ENCODE peak calls at places on chromosomes 11 and 22, in five cellular contexts. B is cardiac muscle cell, M is upper lobe of right lung, C is psoas muscle, K is colonic mucosa. D is an unnamed sample.

GRCh38 chr22:28231423-28231822 is 312.4 kb upstream of the PITPNB start:
- DNase-seq in B (peak; percentile 56), M (no peak), C (no peak), K (no peak), D (no peak)

GRCh38 chr22:50274311-50274710 is 4.1 kb upstream of the MAPK11 start:
- DNase-seq in B (peak; percentile 70), M (no peak), C (peak; percentile 55), K (no peak), D (no peak)

GRCh38 chr11:36109499-36109849 is 165.6 kb downstream of the LDLRAD3 start:
- DNase-seq in B (no peak), M (no peak), C (no peak), K (no peak), D (no peak)

GRCh38 chr22:30889996-30890480 is 78.5 kb downstream of the MORC2 start:
- DNase-seq in B (no peak), M (peak; percentile 41), C (no peak), K (no peak), D (no peak)

GRCh38 chr11:122100222-122101080 is 15.6 kb downstream of the BLID start:
- DNase-seq in B (peak; percentile 87), M (peak; percentile 65), C (peak; percentile 67), K (peak; percentile 27), D (no peak)

GRCh38 chr22:43948836-43949235 is 6.4 kb upstream of the SAMM50 start:
- DNase-seq in B (no peak), M (no peak), C (no peak), K (no peak), D (no peak)

GRCh38 chr11:16356057-16356750 is at the start of gene SOX6:
- DNase-seq in B (peak; percentile 41), M (no peak), C (no peak), K (no peak), D (no peak)

GRCh38 chr22:23287136-23288095 is 107.1 kb downstream of the BCR start:
- DNase-seq in B (no peak), M (no peak), C (no peak), K (no peak), D (no peak)

GRCh38 chr11:133955091-133955846 is 1.5 kb downstream of the IGSF9B start:
- DNase-seq in B (no peak), M (no peak), C (no peak), K (no peak), D (no peak)

GRCh38 chr22:40764743-40765441 is 54.3 kb downstream of the SLC25A17 start:
- DNase-seq in B (no peak), M (no peak), C (no peak), K (no peak), D (no peak)

GRCh38 chr11:10844364-10844763 is 13.5 kb downstream of the ZBED5 start:
- DNase-seq in B (no peak), M (no peak), C (no peak), K (no peak), D (no peak)

GRCh38 chr11:80107415-80107814 is 666.6 kb upstream of the TENM4 start:
- DNase-seq in B (no peak), M (no peak), C (no peak), K (no peak), D (no peak)

GRCh38 chr11:90288207-90288821 is 65.5 kb upstream of the CHORDC1 start:
- DNase-seq in B (peak; percentile 9), M (no peak), C (no peak), K (no peak), D (no peak)

GRCh38 chr11:116658876-116659535 is 113.8 kb downstream of the BUD13 start:
- DNase-seq in B (no peak), M (no peak), C (no peak), K (no peak), D (no peak)

GRCh38 chr11:70289582-70289981 is 19.1 kb downstream of the PPFIA1 start:
- DNase-seq in B (no peak), M (no peak), C (no peak), K (no peak), D (no peak)

GRCh38 chr11:560305-561147 is at the start of the genes LMNTD2 and RASSF7:
- DNase-seq in B (peak; percentile 87), M (peak; percentile 96), C (peak; percentile 91), K (peak; percentile 95), D (no peak)

GRCh38 chr22:35582861-35583670 is 34.1 kb downstream of the MB start:
- DNase-seq in B (peak; percentile 73), M (no peak), C (peak; percentile 56), K (peak; percentile 54), D (no peak)

GRCh38 chr11:129247129-129247528 is 55.0 kb upstream of the ARHGAP32 start:
- DNase-seq in B (no peak), M (no peak), C (no peak), K (no peak), D (no peak)

GRCh38 chr11:74135516-74135840 is 35.3 kb downstream of the C2CD3 start:
- DNase-seq in B (no peak), M (no peak), C (no peak), K (no peak), D (no peak)

GRCh38 chr11:116651098-116651756 is 121.6 kb downstream of the BUD13 start:
- DNase-seq in B (no peak), M (no peak), C (no peak), K (no peak), D (no peak)

GRCh38 chr11:31809857-31810778 is 1.0 kb downstream of the PAX6 start:
- DNase-seq in B (peak; percentile 48), M (no peak), C (no peak), K (no peak), D (no peak)

GRCh38 chr11:81331611-81332205 is 1402.0 kb downstream of the FAM181B start:
- DNase-seq in B (no peak), M (no peak), C (no peak), K (no peak), D (no peak)

GRCh38 chr22:36548606-36549005 is 19.6 kb upstream of the EIF3D start:
- DNase-seq in B (no peak), M (no peak), C (no peak), K (no peak), D (no peak)

GRCh38 chr11:8649361-8649760 is 33.1 kb downstream of the TRIM66 start:
- DNase-seq in B (peak; percentile 43), M (no peak), C (no peak), K (no peak), D (no peak)

GRCh38 chr11:17812286-17813187 is 78.0 kb downstream of the KCNC1 start:
- DNase-seq in B (no peak), M (no peak), C (no peak), K (peak; percentile 40), D (no peak)

GRCh38 chr11:46361283-46362145 is 14.3 kb downstream of the DGKZ start:
- DNase-seq in B (peak; percentile 63), M (peak; percentile 88), C (peak; percentile 80), K (no peak), D (no peak)

GRCh38 chr22:44968736-44969135 is 41.1 kb downstream of the PHF21B start:
- DNase-seq in B (no peak), M (no peak), C (no peak), K (no peak), D (no peak)
- TF ChIP-seq CTCF in B (no peak), M (no peak), C (no peak), K (no peak), D (no peak)

DNA sequence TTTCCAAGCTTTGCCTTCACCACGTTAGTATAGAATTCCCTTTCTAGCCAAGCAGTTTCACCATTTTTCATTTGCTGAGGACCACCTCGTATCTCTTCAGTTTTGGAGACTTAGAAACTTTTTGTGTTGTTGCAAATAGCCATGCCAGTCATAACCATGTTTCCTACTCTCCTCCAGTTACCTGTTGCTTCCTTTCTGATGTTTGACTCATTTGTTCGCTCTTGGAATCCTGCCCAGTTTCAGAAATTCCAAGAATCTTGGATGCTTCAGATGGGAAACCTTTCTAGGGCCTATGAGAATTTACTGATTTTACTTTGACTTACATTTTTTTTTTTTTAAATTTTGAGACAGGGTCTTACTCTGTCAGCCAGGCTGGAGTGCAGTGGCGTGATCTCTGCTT is 65.4 kb downstream of the PPP6R3 start:
- DNase-seq in B (peak; percentile 56), M (no peak), C (no peak), K (no peak), D (no peak)
- H3K36me3 ChIP-seq in B (peaks cover 14% of the 10 kb centered on the region), M (peaks cover 80% of the 10 kb centered on the region), C (no peaks in the 10 kb centered on the region), K (peaks cover 4% of the 10 kb centered on the region), D (peaks cover 43% of the 10 kb centered on the region)

DNA sequence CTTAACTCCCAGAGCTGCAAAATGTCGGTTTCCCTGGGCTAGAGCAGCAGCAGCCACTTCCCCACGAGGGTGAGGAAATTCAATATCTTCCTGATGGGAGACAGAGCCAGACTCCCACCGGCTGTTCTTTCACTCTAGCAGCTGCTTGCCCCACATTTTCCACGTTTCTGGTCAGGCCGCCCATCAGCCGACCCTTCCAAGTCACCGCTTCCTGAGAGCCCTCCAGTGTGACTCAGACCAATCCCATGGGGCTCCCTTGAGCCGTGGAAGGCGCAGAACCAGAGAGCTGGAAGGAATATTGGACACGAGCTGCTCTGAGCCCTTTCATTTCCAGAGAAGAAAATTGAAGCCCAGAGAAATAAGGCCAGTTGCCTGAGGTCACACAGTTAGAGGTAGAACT is 227.0 kb downstream of the ADAMTS15 start:
- DNase-seq in B (peak; percentile 94), M (no peak), C (peak; percentile 89), K (no peak), D (no peak)
- H3K27ac ChIP-seq in B (no peak overlapping the region), M (peak overlapping the region; percentile 60), C (peak overlapping the region; percentile 78), K (no peak overlapping the region), D (no peak overlapping the region)

GRCh38 chr11:61656347-61657077 is 23.7 kb upstream of the DAGLA start:
- DNase-seq in B (no peak), M (no peak), C (no peak), K (no peak), D (no peak)

GRCh38 chr11:61657566-61657965 is 22.6 kb upstream of the DAGLA start:
- DNase-seq in B (peak; percentile 15), M (no peak), C (no peak), K (no peak), D (no peak)

GRCh38 chr11:61654397-61654829 is 25.8 kb upstream of the DAGLA start:
- DNase-seq in B (peak; percentile 21), M (no peak), C (peak; percentile 43), K (peak; percentile 75), D (no peak)

DNA sequence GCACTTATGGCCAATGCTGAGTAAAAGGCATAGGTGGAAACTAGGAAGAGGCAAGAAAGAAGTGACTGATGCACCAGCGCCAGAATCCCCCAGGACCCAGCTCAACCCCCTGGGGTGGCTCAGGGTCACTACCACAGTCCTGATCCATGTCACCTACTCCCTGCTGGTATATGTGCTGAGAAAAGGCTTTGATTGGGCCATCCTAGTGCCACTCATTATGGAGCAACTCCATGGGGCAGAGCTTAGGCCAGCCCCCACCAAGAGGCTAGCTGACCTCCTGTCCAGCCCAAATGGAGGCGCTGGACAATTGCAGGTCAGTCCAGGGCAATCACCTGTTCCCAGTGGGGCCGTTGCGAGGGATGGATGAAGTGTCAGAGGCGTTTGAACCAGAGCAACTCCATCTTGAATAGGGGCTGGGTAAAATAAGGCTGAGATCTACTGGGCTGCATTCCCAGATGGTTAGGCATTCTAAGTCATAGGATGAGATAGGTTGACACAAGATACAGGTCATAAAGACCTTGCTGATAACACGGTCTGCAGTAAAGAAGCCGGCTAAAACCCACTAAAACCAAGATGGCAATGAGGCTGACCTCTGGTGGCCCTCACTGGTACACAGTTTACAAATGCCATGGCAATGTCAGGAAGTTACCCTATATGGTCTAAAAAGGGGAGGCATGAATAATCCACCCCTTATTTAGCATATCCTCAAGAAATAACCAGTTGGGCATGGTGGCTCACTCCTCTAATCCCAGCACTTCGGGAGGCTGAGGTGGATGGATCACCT is 20.6 kb upstream of the DAGLA start:
- DNase-seq in B (no peak), M (no peak), C (no peak), K (no peak), D (no peak)
- TF ChIP-seq CTCF in B (no peak), M (no peak), C (no peak), K (no peak), D (no peak)

GRCh38 chr11:27621440-27622161 is 78.7 kb downstream of the BDNF start:
- DNase-seq in B (peak; percentile 53), M (no peak), C (no peak), K (no peak), D (no peak)
- H3K36me3 ChIP-seq in B (no peaks in the 10 kb centered on the region), M (no peaks in the 10 kb centered on the region), C (no peaks in the 10 kb centered on the region), K (no peaks in the 10 kb centered on the region), D (no peaks in the 10 kb centered on the region)

D was measured in keratinocyte.